ENCODE peak calls at places on chromosomes 6 and 20, in ten cellular contexts. One of them, this sample, is unnamed.

GRCh38 chr6:148927581-148927980 is 180.8 kb downstream of the UST start:
- DNase-seq in WTC11: no peak
- DNase-seq in NCI-H1694 treated with DMSO at 0.1 percent for 48 hours: no peak
- DNase-seq in CD8-positive, alpha-beta T cell: no peak
- DNase-seq in stimulated activated CD8-positive, alpha-beta memory T cell treated with anti-CD3 and anti-CD28 coated beads, Interleukin-7, amount 100 ng/mL, for 1 hour: no peak
- DNase-seq in GM10248: no peak
- DNase-seq in stimulated activated naive CD8-positive, alpha-beta T cell treated with anti-CD3 and anti-CD28 coated beads, Interleukin-15, Interleukin-2, amounts not matched to agents 100 U/mL and 50 U/mL, for 24 hours: no peak
- DNase-seq in hypothalamus: no peak
- DNase-seq in COR-L47: no peak
- DNase-seq in NCI-H524: no peak
- DNase-seq in this sample: no peak

GRCh38 chr20:35055445-35056276 is 36.9 kb downstream of the TRPC4AP start:
- DNase-seq in WTC11: no peak
- DNase-seq in stimulated activated CD8-positive, alpha-beta memory T cell treated with anti-CD3 and anti-CD28 coated beads, Interleukin-7, amount 100 ng/mL, for 1 hour: no peak
- DNase-seq in COR-L47: no peak
- DNase-seq in NCI-H1694 treated with DMSO at 0.1 percent for 48 hours: no peak
- DNase-seq in GM10248: peak
- DNase-seq in stimulated activated naive CD8-positive, alpha-beta T cell treated with anti-CD3 and anti-CD28 coated beads, Interleukin-15, Interleukin-2, amounts not matched to agents 100 U/mL and 50 U/mL, for 24 hours: no peak
- DNase-seq in hypothalamus: no peak
- DNase-seq in NCI-H524: no peak
- DNase-seq in CD8-positive, alpha-beta T cell: no peak
- DNase-seq in this sample: no peak

GRCh38 chr6:45746046-45746445 is 269.6 kb downstream of the CLIC5 start:
- DNase-seq in GM10248: no peak
- DNase-seq in stimulated activated naive CD8-positive, alpha-beta T cell treated with anti-CD3 and anti-CD28 coated beads, Interleukin-15, Interleukin-2, amounts not matched to agents 100 U/mL and 50 U/mL, for 24 hours: no peak
- DNase-seq in CD8-positive, alpha-beta T cell: no peak
- DNase-seq in hypothalamus: no peak
- DNase-seq in NCI-H1694 treated with DMSO at 0.1 percent for 48 hours: no peak
- DNase-seq in COR-L47: no peak
- DNase-seq in stimulated activated CD8-positive, alpha-beta memory T cell treated with anti-CD3 and anti-CD28 coated beads, Interleukin-7, amount 100 ng/mL, for 1 hour: no peak
- DNase-seq in NCI-H524: no peak
- DNase-seq in WTC11: no peak
- DNase-seq in this sample: no peak

GRCh38 chr6:21596379-21597242 is 3.1 kb downstream of the SOX4 start:
- DNase-seq in CD8-positive, alpha-beta T cell: peak
- DNase-seq in NCI-H1694 treated with DMSO at 0.1 percent for 48 hours: peak
- DNase-seq in NCI-H524: peak
- DNase-seq in GM10248: peak
- DNase-seq in WTC11: peak
- DNase-seq in COR-L47: peak
- DNase-seq in stimulated activated naive CD8-positive, alpha-beta T cell treated with anti-CD3 and anti-CD28 coated beads, Interleukin-15, Interleukin-2, amounts not matched to agents 100 U/mL and 50 U/mL, for 24 hours: peak
- DNase-seq in hypothalamus: peak
- DNase-seq in stimulated activated CD8-positive, alpha-beta memory T cell treated with anti-CD3 and anti-CD28 coated beads, Interleukin-7, amount 100 ng/mL, for 1 hour: no peak
- DNase-seq in this sample: peak

GRCh38 chr6:120894077-120894476 is 440.2 kb downstream of the TBC1D32 start:
- DNase-seq in GM10248: no peak
- DNase-seq in NCI-H1694 treated with DMSO at 0.1 percent for 48 hours: no peak
- DNase-seq in hypothalamus: no peak
- DNase-seq in WTC11: no peak
- DNase-seq in COR-L47: no peak
- DNase-seq in CD8-positive, alpha-beta T cell: no peak
- DNase-seq in NCI-H524: no peak
- DNase-seq in stimulated activated CD8-positive, alpha-beta memory T cell treated with anti-CD3 and anti-CD28 coated beads, Interleukin-7, amount 100 ng/mL, for 1 hour: no peak
- DNase-seq in stimulated activated naive CD8-positive, alpha-beta T cell treated with anti-CD3 and anti-CD28 coated beads, Interleukin-15, Interleukin-2, amounts not matched to agents 100 U/mL and 50 U/mL, for 24 hours: no peak
- DNase-seq in this sample: no peak

GRCh38 chr6:41100871-41101287 is 28.1 kb downstream of the NFYA start:
- DNase-seq in CD8-positive, alpha-beta T cell: no peak
- DNase-seq in stimulated activated naive CD8-positive, alpha-beta T cell treated with anti-CD3 and anti-CD28 coated beads, Interleukin-15, Interleukin-2, amounts not matched to agents 100 U/mL and 50 U/mL, for 24 hours: peak
- DNase-seq in WTC11: peak
- DNase-seq in stimulated activated CD8-positive, alpha-beta memory T cell treated with anti-CD3 and anti-CD28 coated beads, Interleukin-7, amount 100 ng/mL, for 1 hour: no peak
- DNase-seq in hypothalamus: no peak
- DNase-seq in GM10248: no peak
- DNase-seq in NCI-H524: no peak
- DNase-seq in NCI-H1694 treated with DMSO at 0.1 percent for 48 hours: no peak
- DNase-seq in COR-L47: no peak
- DNase-seq in this sample: peak

GRCh38 chr6:133241901-133242760 is 974 bp downstream of the EYA4 start:
- DNase-seq in NCI-H1694 treated with DMSO at 0.1 percent for 48 hours: no peak
- DNase-seq in CD8-positive, alpha-beta T cell: no peak
- DNase-seq in stimulated activated naive CD8-positive, alpha-beta T cell treated with anti-CD3 and anti-CD28 coated beads, Interleukin-15, Interleukin-2, amounts not matched to agents 100 U/mL and 50 U/mL, for 24 hours: peak
- DNase-seq in stimulated activated CD8-positive, alpha-beta memory T cell treated with anti-CD3 and anti-CD28 coated beads, Interleukin-7, amount 100 ng/mL, for 1 hour: no peak
- DNase-seq in NCI-H524: peak
- DNase-seq in GM10248: peak
- DNase-seq in hypothalamus: no peak
- DNase-seq in WTC11: peak
- DNase-seq in COR-L47: no peak
- DNase-seq in this sample: peak

GRCh38 chr6:137906020-137906472 is 39.0 kb downstream of the TNFAIP3 start:
- DNase-seq in hypothalamus: no peak
- DNase-seq in WTC11: no peak
- DNase-seq in stimulated activated naive CD8-positive, alpha-beta T cell treated with anti-CD3 and anti-CD28 coated beads, Interleukin-15, Interleukin-2, amounts not matched to agents 100 U/mL and 50 U/mL, for 24 hours: no peak
- DNase-seq in stimulated activated CD8-positive, alpha-beta memory T cell treated with anti-CD3 and anti-CD28 coated beads, Interleukin-7, amount 100 ng/mL, for 1 hour: no peak
- DNase-seq in GM10248: no peak
- DNase-seq in NCI-H1694 treated with DMSO at 0.1 percent for 48 hours: no peak
- DNase-seq in CD8-positive, alpha-beta T cell: no peak
- DNase-seq in NCI-H524: no peak
- DNase-seq in COR-L47: no peak
- DNase-seq in this sample: no peak

GRCh38 chr20:48146303-48146702 is 361.0 kb upstream of the SULF2 start:
- DNase-seq in CD8-positive, alpha-beta T cell: no peak
- DNase-seq in stimulated activated CD8-positive, alpha-beta memory T cell treated with anti-CD3 and anti-CD28 coated beads, Interleukin-7, amount 100 ng/mL, for 1 hour: no peak
- DNase-seq in hypothalamus: no peak
- DNase-seq in NCI-H1694 treated with DMSO at 0.1 percent for 48 hours: no peak
- DNase-seq in NCI-H524: no peak
- DNase-seq in GM10248: no peak
- DNase-seq in WTC11: no peak
- DNase-seq in stimulated activated naive CD8-positive, alpha-beta T cell treated with anti-CD3 and anti-CD28 coated beads, Interleukin-15, Interleukin-2, amounts not matched to agents 100 U/mL and 50 U/mL, for 24 hours: no peak
- DNase-seq in COR-L47: no peak
- DNase-seq in this sample: no peak

GRCh38 chr6:163579111-163579879 is 164.8 kb downstream of the QKI start:
- DNase-seq in NCI-H1694 treated with DMSO at 0.1 percent for 48 hours: no peak
- DNase-seq in stimulated activated naive CD8-positive, alpha-beta T cell treated with anti-CD3 and anti-CD28 coated beads, Interleukin-15, Interleukin-2, amounts not matched to agents 100 U/mL and 50 U/mL, for 24 hours: no peak
- DNase-seq in GM10248: no peak
- DNase-seq in stimulated activated CD8-positive, alpha-beta memory T cell treated with anti-CD3 and anti-CD28 coated beads, Interleukin-7, amount 100 ng/mL, for 1 hour: no peak
- DNase-seq in WTC11: peak
- DNase-seq in NCI-H524: no peak
- DNase-seq in hypothalamus: no peak
- DNase-seq in COR-L47: no peak
- DNase-seq in CD8-positive, alpha-beta T cell: no peak
- DNase-seq in this sample: no peak

GRCh38 chr6:139764498-139764986 is 390.1 kb upstream of the CITED2 start:
- DNase-seq in NCI-H1694 treated with DMSO at 0.1 percent for 48 hours: no peak
- DNase-seq in hypothalamus: no peak
- DNase-seq in WTC11: no peak
- DNase-seq in NCI-H524: no peak
- DNase-seq in stimulated activated CD8-positive, alpha-beta memory T cell treated with anti-CD3 and anti-CD28 coated beads, Interleukin-7, amount 100 ng/mL, for 1 hour: no peak
- DNase-seq in COR-L47: no peak
- DNase-seq in GM10248: peak
- DNase-seq in stimulated activated naive CD8-positive, alpha-beta T cell treated with anti-CD3 and anti-CD28 coated beads, Interleukin-15, Interleukin-2, amounts not matched to agents 100 U/mL and 50 U/mL, for 24 hours: peak
- DNase-seq in CD8-positive, alpha-beta T cell: no peak
- DNase-seq in this sample: no peak